ENCODE peak calls at places on chromosomes 3 and 15, in nine cellular contexts. O is endothelial cell of umbilical vein, Y is cardiac muscle cell, A is thyroid gland, T is MM.1S, S is A549, D is adrenal gland, U is kidney, W is breast epithelium. M is an unnamed sample.

GRCh38 chr15:56919708-56920637 is 1.5 kb downstream of the TCF12 start:
- DNase-seq in O (peak; percentile 74), W (no peak), Y (no peak), T (peak; percentile 10), D (peak; percentile 33), A (peak; percentile 10), S (peak; percentile 63), U (peak; percentile 77), M (peak; percentile 47)

GRCh38 chr15:48644498-48644826 is 1.0 kb downstream of the FBN1 start:
- DNase-seq in D (peak; percentile 38), S (no peak), U (peak; percentile 71), A (peak; percentile 47), Y (no peak), W (no peak), T (no peak), O (peak; percentile 55), M (no peak)

GRCh38 chr3:50246517-50246954 is 10.5 kb downstream of the GNAI2 start:
- DNase-seq in W (no peak), U (peak; percentile 85), A (no peak), T (peak; percentile 85), D (peak; percentile 51), Y (no peak), S (peak; percentile 78), O (peak; percentile 78), M (peak; percentile 74)

GRCh38 chr3:11059090-11059798 is 66.7 kb downstream of the SLC6A1 start:
- DNase-seq in U (no peak), T (peak; percentile 36), D (peak; percentile 64), S (peak; percentile 69), O (peak; percentile 63), Y (peak; percentile 79), W (no peak), A (peak; percentile 48), M (no peak)

GRCh38 chr15:33310481-33311311 is at the start of gene RYR3:
- DNase-seq in D (no peak), T (no peak), W (no peak), Y (peak; percentile 77), S (no peak), O (no peak), A (peak; percentile 12), U (peak; percentile 72), M (no peak)

GRCh38 chr3:196193037-196193737 is 18.0 kb downstream of the ZDHHC19 start:
- DNase-seq in A (no peak), Y (no peak), S (no peak), W (no peak), D (no peak), U (peak; percentile 65), O (no peak), T (no peak), M (no peak)

GRCh38 chr3:31968927-31969418 is 12.1 kb downstream of the OSBPL10 start:
- DNase-seq in U (no peak), W (peak; percentile 44), T (no peak), D (no peak), A (no peak), S (peak; percentile 90), Y (no peak), O (peak; percentile 57), M (no peak)

GRCh38 chr3:33597257-33597689 is 120.8 kb downstream of the CLASP2 start:
- DNase-seq in Y (no peak), D (no peak), A (no peak), O (no peak), T (no peak), W (no peak), S (no peak), U (no peak), M (no peak)

GRCh38 chr3:185207931-185208746 is 45.7 kb downstream of the EHHADH start:
- DNase-seq in D (no peak), W (no peak), O (no peak), S (no peak), Y (no peak), U (no peak), A (no peak), T (no peak), M (no peak)

GRCh38 chr3:5020262-5020722 is 41.1 kb downstream of the BHLHE40 start:
- DNase-seq in W (no peak), Y (no peak), T (no peak), D (no peak), S (no peak), A (no peak), U (no peak), O (no peak), M (no peak)

DNA sequence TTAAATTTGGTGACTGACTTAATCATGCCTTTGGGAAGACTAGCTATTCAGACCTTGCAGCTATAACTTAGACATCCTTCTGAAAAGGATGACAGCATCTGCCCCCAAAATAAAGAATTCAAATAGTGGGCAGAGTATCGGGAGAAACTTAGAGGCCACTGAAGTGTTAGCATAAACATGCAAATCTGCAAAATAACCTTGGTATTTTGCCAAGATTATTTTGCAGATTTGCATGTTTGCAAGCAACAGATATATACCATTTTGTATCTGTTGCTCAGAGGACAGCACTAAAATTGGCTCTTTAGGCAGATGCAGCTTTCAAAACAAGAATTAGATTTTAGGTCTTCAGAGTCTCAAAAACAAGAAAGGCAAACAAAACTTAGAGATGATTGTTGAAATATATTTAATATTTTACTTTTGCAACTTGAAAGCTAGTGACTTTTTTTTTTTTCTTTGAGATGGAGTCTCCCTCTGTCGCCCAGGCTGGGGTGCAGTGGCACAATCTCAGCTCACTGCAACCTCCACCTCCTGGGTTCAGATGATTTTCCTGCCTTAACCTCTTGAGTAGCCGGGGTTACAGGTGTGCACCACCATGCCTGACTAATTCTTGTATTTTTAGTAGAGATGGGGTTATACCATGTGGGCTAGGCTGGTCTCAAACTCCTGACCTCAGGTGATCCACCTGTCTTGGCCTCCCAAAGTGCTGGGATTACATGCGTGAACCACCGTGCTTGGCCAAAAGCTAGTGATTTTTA is 47.8 kb downstream of the KBTBD8 start:
- DNase-seq in S (no peak), Y (no peak), D (no peak), A (no peak), O (no peak), U (no peak), W (no peak), T (no peak), M (no peak)
- H3K4me3 ChIP-seq in S (no peak overlapping the region), Y (no peak overlapping the region), D (no peak overlapping the region), A (no peak overlapping the region), O (no peak overlapping the region), U (no peak overlapping the region), W (no peak overlapping the region), T (no peak overlapping the region), M (no peak overlapping the region)

DNA sequence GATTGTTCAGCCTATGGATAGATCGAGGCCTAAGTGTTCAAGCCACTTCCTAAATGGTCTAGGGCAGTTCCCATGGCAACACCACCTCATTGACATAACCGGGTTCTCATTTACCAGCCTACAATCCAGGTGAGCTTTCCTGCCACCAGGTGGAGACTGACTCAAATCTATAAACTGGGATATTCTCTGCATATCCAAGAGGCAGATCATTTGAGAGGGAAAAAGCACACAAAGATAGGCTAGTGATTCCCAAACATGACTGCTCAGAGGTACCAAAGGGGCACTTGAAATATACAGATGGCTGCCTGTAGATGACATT is 141.3 kb upstream of the PROK2 start:
- DNase-seq in O (no peak), U (no peak), D (no peak), Y (peak; percentile 36), T (peak; percentile 39), S (peak; percentile 26), A (peak; percentile 63), W (peak; percentile 42), M (no peak)
- TF ChIP-seq CTCF in O (no peak), U (peak; percentile 55), D (no peak), Y (peak; percentile 11), T (peak; percentile 60), S (peak; percentile 30), A (peak; percentile 53), W (peak; percentile 40), M (peak; percentile 30)

DNA sequence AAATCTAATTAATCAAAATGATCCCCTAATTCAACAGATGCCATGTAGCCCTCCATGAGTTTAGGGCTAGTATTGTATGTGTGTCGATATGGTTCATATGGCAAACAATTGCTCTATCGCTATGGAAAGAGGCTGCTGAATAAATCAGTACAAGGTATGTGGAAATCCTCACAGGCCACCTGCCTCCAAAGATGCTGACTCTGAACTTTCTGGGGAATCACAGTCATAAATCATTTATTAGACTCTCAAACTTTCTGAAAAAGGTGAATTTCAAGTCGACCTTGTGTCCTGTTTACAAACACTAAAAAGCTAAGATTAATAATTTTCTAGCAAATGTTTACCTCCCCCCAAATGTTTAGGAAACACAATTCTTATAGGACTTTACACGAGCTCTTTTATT is 462.6 kb downstream of the GABRG3 start:
- DNase-seq in O (no peak), S (no peak), T (no peak), D (no peak), Y (no peak), W (no peak), A (no peak), U (no peak), M (no peak)
- H3K27ac ChIP-seq in O (no peak overlapping the region), S (no peak overlapping the region), T (no peak overlapping the region), D (no peak overlapping the region), Y (no peak overlapping the region), W (no peak overlapping the region), A (no peak overlapping the region), U (no peak overlapping the region), M (no peak overlapping the region)

GRCh38 chr15:62848631-62849050 is 193.9 kb upstream of the TPM1 start:
- DNase-seq in Y (no peak), S (peak; percentile 74), D (no peak), T (no peak), W (no peak), A (no peak), O (peak; percentile 87), U (no peak), M (no peak)

GRCh38 chr15:62850318-62850717 is 192.2 kb upstream of the TPM1 start:
- DNase-seq in D (no peak), O (no peak), U (no peak), A (peak; percentile 57), S (no peak), W (peak; percentile 66), T (no peak), Y (no peak), M (no peak)

GRCh38 chr15:62847900-62848489 is 194.6 kb upstream of the TPM1 start:
- DNase-seq in S (peak; percentile 89), D (peak; percentile 73), O (peak; percentile 65), T (peak; percentile 53), Y (peak; percentile 78), U (no peak), W (no peak), A (peak; percentile 32), M (peak; percentile 57)

GRCh38 chr15:62850791-62851291 is 191.7 kb upstream of the TPM1 start:
- DNase-seq in T (no peak), S (peak; percentile 91), D (no peak), O (peak; percentile 37), U (no peak), A (no peak), Y (peak; percentile 55), W (no peak), M (no peak)

DNA sequence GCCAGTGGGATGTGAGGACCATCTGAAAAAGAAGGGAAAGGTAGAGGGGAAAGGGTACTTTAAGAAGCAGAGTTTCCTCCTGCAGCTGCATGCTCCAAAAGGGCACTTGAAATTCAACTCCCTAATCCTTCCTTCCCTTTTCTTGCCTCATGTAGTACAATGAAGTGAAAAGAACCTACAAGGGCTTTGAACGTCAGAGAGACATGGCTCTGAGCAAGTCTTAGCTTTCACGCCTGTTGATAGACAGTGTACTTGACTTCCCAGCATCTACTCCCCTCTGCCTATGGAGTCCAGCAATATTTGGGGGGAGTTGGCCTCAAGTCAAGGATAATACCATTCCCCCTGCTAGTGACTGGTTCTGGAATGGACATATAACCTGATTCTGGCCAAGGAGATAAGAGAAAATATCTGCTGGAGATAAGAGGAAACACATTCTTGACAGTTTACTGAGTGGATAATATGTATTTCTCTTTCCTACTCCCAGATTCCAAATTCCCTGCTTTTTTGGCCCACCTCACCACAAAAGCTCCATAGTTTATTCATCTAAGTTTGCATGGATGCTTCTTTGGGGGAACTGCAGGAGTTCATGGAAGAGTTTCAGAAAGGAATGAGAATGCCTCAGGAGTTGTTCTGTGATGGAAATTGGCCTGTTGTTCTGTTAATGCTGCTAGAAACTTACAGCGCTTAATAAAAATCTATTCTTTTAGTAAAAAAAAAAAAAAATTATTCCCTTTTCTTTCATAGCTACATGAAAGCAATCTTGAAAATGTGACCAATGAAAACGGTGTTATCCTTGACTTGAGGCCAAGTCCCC is 193.0 kb upstream of the TPM1 start:
- DNase-seq in W (no peak), U (no peak), D (no peak), A (no peak), Y (no peak), T (no peak), S (no peak), O (no peak), M (no peak)
- H3K4me3 ChIP-seq in W (no peak overlapping the region), U (no peak overlapping the region), D (no peak overlapping the region), A (no peak overlapping the region), Y (no peak overlapping the region), T (no peak overlapping the region), S (no peak overlapping the region), O (no peak overlapping the region), M (no peak overlapping the region)

M was measured in lower lobe of right lung.